ENCODE peak calls at places on chromosome 20, in ten cellular contexts. One of them, this sample, is unnamed.

GRCh38 chr20:62907377-62908317 is 18.7 kb downstream of the DIDO1 start:
- DNase-seq in retinal pigment epithelial cell: no peak
- DNase-seq in NCI-H69: no peak
- DNase-seq in AG04450: no peak
- DNase-seq in renal cortical epithelial cell: no peak
- DNase-seq in D721Med: no peak
- DNase-seq in activated T-cell treated with anti-CD3 and anti-CD28 coated beads, Interleukin-2, amount 50 U/mL, for 48 hours: peak; percentile 66
- DNase-seq in stimulated activated CD4-positive, alpha-beta T cell treated with anti-CD3 and anti-CD28 coated beads, Interleukin-15, amount 100 ng/mL, for 24 hours: peak; percentile 40
- DNase-seq in cardiac fibroblast: no peak
- DNase-seq in endothelial cell: no peak
- DNase-seq in this sample: no peak

GRCh38 chr20:62768815-62769287 is 27.4 kb upstream of the MRGBP start:
- DNase-seq in NCI-H69: peak; percentile 53
- DNase-seq in AG04450: peak; percentile 3
- DNase-seq in D721Med: no peak
- DNase-seq in cardiac fibroblast: peak; percentile 91
- DNase-seq in endothelial cell: no peak
- DNase-seq in activated T-cell treated with anti-CD3 and anti-CD28 coated beads, Interleukin-2, amount 50 U/mL, for 48 hours: no peak
- DNase-seq in retinal pigment epithelial cell: peak; percentile 91
- DNase-seq in stimulated activated CD4-positive, alpha-beta T cell treated with anti-CD3 and anti-CD28 coated beads, Interleukin-15, amount 100 ng/mL, for 24 hours: no peak
- DNase-seq in renal cortical epithelial cell: no peak
- DNase-seq in this sample: no peak

GRCh38 chr20:10863337-10864060 is 189.7 kb upstream of the JAG1 start:
- DNase-seq in activated T-cell treated with anti-CD3 and anti-CD28 coated beads, Interleukin-2, amount 50 U/mL, for 48 hours: no peak
- DNase-seq in renal cortical epithelial cell: peak; percentile 95
- DNase-seq in NCI-H69: no peak
- DNase-seq in retinal pigment epithelial cell: peak; percentile 80
- DNase-seq in endothelial cell: no peak
- DNase-seq in cardiac fibroblast: peak; percentile 90
- DNase-seq in AG04450: peak; percentile 39
- DNase-seq in D721Med: no peak
- DNase-seq in stimulated activated CD4-positive, alpha-beta T cell treated with anti-CD3 and anti-CD28 coated beads, Interleukin-15, amount 100 ng/mL, for 24 hours: no peak
- DNase-seq in this sample: peak; percentile 24

GRCh38 chr20:1900321-1900791 is 5.1 kb downstream of the SIRPA start:
- DNase-seq in AG04450: peak; percentile 60
- DNase-seq in retinal pigment epithelial cell: peak; percentile 56
- DNase-seq in endothelial cell: peak; percentile 64
- DNase-seq in cardiac fibroblast: peak; percentile 84
- DNase-seq in renal cortical epithelial cell: peak; percentile 89
- DNase-seq in NCI-H69: peak; percentile 83
- DNase-seq in stimulated activated CD4-positive, alpha-beta T cell treated with anti-CD3 and anti-CD28 coated beads, Interleukin-15, amount 100 ng/mL, for 24 hours: no peak
- DNase-seq in activated T-cell treated with anti-CD3 and anti-CD28 coated beads, Interleukin-2, amount 50 U/mL, for 48 hours: no peak
- DNase-seq in D721Med: peak; percentile 32
- DNase-seq in this sample: peak; percentile 31

GRCh38 chr20:25053207-25054132 is 4.5 kb downstream of the ACSS1 start:
- DNase-seq in D721Med: no peak
- DNase-seq in endothelial cell: no peak
- DNase-seq in NCI-H69: peak; percentile 25
- DNase-seq in cardiac fibroblast: peak; percentile 83
- DNase-seq in stimulated activated CD4-positive, alpha-beta T cell treated with anti-CD3 and anti-CD28 coated beads, Interleukin-15, amount 100 ng/mL, for 24 hours: no peak
- DNase-seq in activated T-cell treated with anti-CD3 and anti-CD28 coated beads, Interleukin-2, amount 50 U/mL, for 48 hours: no peak
- DNase-seq in renal cortical epithelial cell: no peak
- DNase-seq in AG04450: no peak
- DNase-seq in retinal pigment epithelial cell: no peak
- DNase-seq in this sample: peak; percentile 54

GRCh38 chr20:4025679-4026078 is 10.3 kb upstream of the RNF24 start:
- DNase-seq in endothelial cell: no peak
- DNase-seq in stimulated activated CD4-positive, alpha-beta T cell treated with anti-CD3 and anti-CD28 coated beads, Interleukin-15, amount 100 ng/mL, for 24 hours: no peak
- DNase-seq in cardiac fibroblast: peak; percentile 12
- DNase-seq in renal cortical epithelial cell: no peak
- DNase-seq in activated T-cell treated with anti-CD3 and anti-CD28 coated beads, Interleukin-2, amount 50 U/mL, for 48 hours: no peak
- DNase-seq in AG04450: no peak
- DNase-seq in D721Med: no peak
- DNase-seq in NCI-H69: no peak
- DNase-seq in retinal pigment epithelial cell: no peak
- DNase-seq in this sample: no peak

GRCh38 chr20:56924976-56925695 is 296.0 kb downstream of the TFAP2C start:
- DNase-seq in D721Med: no peak
- DNase-seq in retinal pigment epithelial cell: no peak
- DNase-seq in endothelial cell: peak; percentile 25
- DNase-seq in cardiac fibroblast: no peak
- DNase-seq in NCI-H69: peak; percentile 58
- DNase-seq in stimulated activated CD4-positive, alpha-beta T cell treated with anti-CD3 and anti-CD28 coated beads, Interleukin-15, amount 100 ng/mL, for 24 hours: peak; percentile 5
- DNase-seq in renal cortical epithelial cell: no peak
- DNase-seq in activated T-cell treated with anti-CD3 and anti-CD28 coated beads, Interleukin-2, amount 50 U/mL, for 48 hours: peak; percentile 21
- DNase-seq in AG04450: no peak
- DNase-seq in this sample: no peak

GRCh38 chr20:37517371-37517748 is 3.7 kb upstream of the NNAT start:
- DNase-seq in NCI-H69: peak; percentile 79
- DNase-seq in retinal pigment epithelial cell: no peak
- DNase-seq in activated T-cell treated with anti-CD3 and anti-CD28 coated beads, Interleukin-2, amount 50 U/mL, for 48 hours: no peak
- DNase-seq in AG04450: no peak
- DNase-seq in renal cortical epithelial cell: no peak
- DNase-seq in stimulated activated CD4-positive, alpha-beta T cell treated with anti-CD3 and anti-CD28 coated beads, Interleukin-15, amount 100 ng/mL, for 24 hours: no peak
- DNase-seq in endothelial cell: no peak
- DNase-seq in cardiac fibroblast: no peak
- DNase-seq in D721Med: no peak
- DNase-seq in this sample: no peak

GRCh38 chr20:1357921-1358671 is 29.2 kb upstream of the SDCBP2 start:
- DNase-seq in cardiac fibroblast: no peak
- DNase-seq in stimulated activated CD4-positive, alpha-beta T cell treated with anti-CD3 and anti-CD28 coated beads, Interleukin-15, amount 100 ng/mL, for 24 hours: peak; percentile 59
- DNase-seq in retinal pigment epithelial cell: no peak
- DNase-seq in renal cortical epithelial cell: peak; percentile 36
- DNase-seq in AG04450: no peak
- DNase-seq in NCI-H69: no peak
- DNase-seq in endothelial cell: no peak
- DNase-seq in activated T-cell treated with anti-CD3 and anti-CD28 coated beads, Interleukin-2, amount 50 U/mL, for 48 hours: peak; percentile 59
- DNase-seq in D721Med: no peak
- DNase-seq in this sample: no peak

GRCh38 chr20:47502801-47503239 is 1.1 kb downstream of the NCOA3 start:
- DNase-seq in retinal pigment epithelial cell: no peak
- DNase-seq in stimulated activated CD4-positive, alpha-beta T cell treated with anti-CD3 and anti-CD28 coated beads, Interleukin-15, amount 100 ng/mL, for 24 hours: no peak
- DNase-seq in renal cortical epithelial cell: peak; percentile 36
- DNase-seq in endothelial cell: no peak
- DNase-seq in activated T-cell treated with anti-CD3 and anti-CD28 coated beads, Interleukin-2, amount 50 U/mL, for 48 hours: peak; percentile 40
- DNase-seq in D721Med: no peak
- DNase-seq in AG04450: no peak
- DNase-seq in cardiac fibroblast: peak; percentile 45
- DNase-seq in NCI-H69: peak; percentile 45
- DNase-seq in this sample: peak; percentile 19

GRCh38 chr20:49420292-49420691 is 62.2 kb downstream of the KCNB1 start:
- DNase-seq in stimulated activated CD4-positive, alpha-beta T cell treated with anti-CD3 and anti-CD28 coated beads, Interleukin-15, amount 100 ng/mL, for 24 hours: no peak
- DNase-seq in renal cortical epithelial cell: peak; percentile 86
- DNase-seq in endothelial cell: no peak
- DNase-seq in AG04450: no peak
- DNase-seq in cardiac fibroblast: no peak
- DNase-seq in retinal pigment epithelial cell: no peak
- DNase-seq in D721Med: no peak
- DNase-seq in activated T-cell treated with anti-CD3 and anti-CD28 coated beads, Interleukin-2, amount 50 U/mL, for 48 hours: no peak
- DNase-seq in NCI-H69: peak; percentile 5
- DNase-seq in this sample: no peak

GRCh38 chr20:62774076-62774714 is 22.1 kb upstream of the MRGBP start:
- DNase-seq in endothelial cell: no peak
- DNase-seq in AG04450: no peak
- DNase-seq in activated T-cell treated with anti-CD3 and anti-CD28 coated beads, Interleukin-2, amount 50 U/mL, for 48 hours: no peak
- DNase-seq in cardiac fibroblast: no peak
- DNase-seq in renal cortical epithelial cell: no peak
- DNase-seq in retinal pigment epithelial cell: no peak
- DNase-seq in stimulated activated CD4-positive, alpha-beta T cell treated with anti-CD3 and anti-CD28 coated beads, Interleukin-15, amount 100 ng/mL, for 24 hours: no peak
- DNase-seq in D721Med: peak; percentile 71
- DNase-seq in NCI-H69: peak; percentile 31
- DNase-seq in this sample: no peak

GRCh38 chr20:34771680-34772081 is 53.8 kb downstream of the NCOA6 start:
- DNase-seq in NCI-H69: peak; percentile 6
- DNase-seq in D721Med: no peak
- DNase-seq in AG04450: no peak
- DNase-seq in retinal pigment epithelial cell: no peak
- DNase-seq in endothelial cell: no peak
- DNase-seq in cardiac fibroblast: peak; percentile 31
- DNase-seq in stimulated activated CD4-positive, alpha-beta T cell treated with anti-CD3 and anti-CD28 coated beads, Interleukin-15, amount 100 ng/mL, for 24 hours: no peak
- DNase-seq in activated T-cell treated with anti-CD3 and anti-CD28 coated beads, Interleukin-2, amount 50 U/mL, for 48 hours: no peak
- DNase-seq in renal cortical epithelial cell: peak; percentile 46
- DNase-seq in this sample: no peak

GRCh38 chr20:40990542-40991120 is 38.0 kb upstream of the TOP1 start:
- DNase-seq in D721Med: peak; percentile 77
- DNase-seq in activated T-cell treated with anti-CD3 and anti-CD28 coated beads, Interleukin-2, amount 50 U/mL, for 48 hours: peak; percentile 84
- DNase-seq in AG04450: peak; percentile 75
- DNase-seq in NCI-H69: peak; percentile 83
- DNase-seq in renal cortical epithelial cell: peak; percentile 79
- DNase-seq in stimulated activated CD4-positive, alpha-beta T cell treated with anti-CD3 and anti-CD28 coated beads, Interleukin-15, amount 100 ng/mL, for 24 hours: peak; percentile 79
- DNase-seq in retinal pigment epithelial cell: peak; percentile 44
- DNase-seq in endothelial cell: peak; percentile 79
- DNase-seq in cardiac fibroblast: peak; percentile 92
- DNase-seq in this sample: no peak

This sample was measured in GM04503.